ENCODE peak calls at places on chromosomes 6 and 20, in ten cellular contexts. B is stomach, L is Panc1, G is GM23338, N is HepG2, D is HL-60, J is HCT116, Y is sigmoid colon, U is suprapubic skin, Z is endothelial cell of umbilical vein. K is an unnamed sample.

GRCh38 chr6:153150767-153151440 is 19.8 kb upstream of the RGS17 start:
- DNase-seq in D (no peak), U (no peak), Z (no peak), L (no peak), B (peak), G (no peak), N (peak), Y (no peak), J (no peak), K (no peak)

GRCh38 chr6:40328376-40328987 is 258.7 kb downstream of the LRFN2 start:
- DNase-seq in N (no peak), B (peak), Y (no peak), U (no peak), L (no peak), D (no peak), G (peak), Z (no peak), J (peak), K (peak)

GRCh38 chr6:113855500-113856010 is 1.6 kb upstream of the MARCKS start:
- DNase-seq in J (no peak), Z (peak), N (no peak), Y (peak), L (no peak), G (peak), B (no peak), D (no peak), U (no peak), K (no peak)

GRCh38 chr6:41455818-41456217 is 90.4 kb upstream of the FOXP4 start:
- DNase-seq in N (no peak), Y (no peak), L (no peak), U (no peak), G (no peak), B (no peak), J (no peak), Z (no peak), D (no peak), K (no peak)

GRCh38 chr6:42423244-42423643 is 28.5 kb downstream of the TRERF1 start:
- DNase-seq in U (no peak), L (no peak), B (no peak), D (no peak), Z (no peak), N (no peak), J (no peak), Y (no peak), G (no peak), K (no peak)

GRCh38 chr20:31595654-31596411 is 9.3 kb upstream of the ID1 start:
- DNase-seq in N (peak), G (peak), L (no peak), Z (peak), Y (peak), U (peak), B (peak), J (peak), D (no peak), K (no peak)

GRCh38 chr20:62449951-62450815 is 22.8 kb upstream of the RBBP8NL start:
- DNase-seq in J (no peak), Y (no peak), N (no peak), Z (no peak), G (no peak), L (no peak), D (no peak), B (no peak), U (no peak), K (no peak)

GRCh38 chr6:52233975-52234823 is 10.1 kb downstream of the IL17F start:
- DNase-seq in G (peak), D (no peak), J (peak), L (peak), Z (peak), Y (no peak), N (peak), U (no peak), B (peak), K (no peak)

GRCh38 chr20:59571591-59572314 is 32.6 kb upstream of the PHACTR3 start:
- DNase-seq in N (peak), L (no peak), Y (peak), U (no peak), B (peak), J (peak), D (peak), G (peak), Z (peak), K (no peak)

GRCh38 chr6:111972714-111973678 is 80.9 kb upstream of the CCN6 start:
- DNase-seq in J (no peak), N (no peak), G (peak), B (no peak), L (peak), U (no peak), D (no peak), Z (peak), Y (peak), K (no peak)

GRCh38 chr6:57255451-57256181 is 33.5 kb upstream of the RAB23 start:
- DNase-seq in N (no peak), B (no peak), L (no peak), Z (no peak), D (no peak), U (no peak), G (no peak), J (no peak), Y (no peak), K (no peak)

GRCh38 chr20:33177866-33178265 is 9.9 kb downstream of the BPIFA2 start:
- DNase-seq in U (no peak), J (no peak), G (no peak), Y (no peak), B (no peak), N (no peak), L (no peak), D (no peak), Z (no peak), K (no peak)

GRCh38 chr6:147624946-147625515 is 116.5 kb downstream of the SAMD5 start:
- DNase-seq in U (no peak), N (no peak), J (no peak), D (no peak), G (no peak), Z (no peak), L (no peak), B (no peak), Y (no peak), K (no peak)

GRCh38 chr20:50373674-50374286 is 136.4 kb upstream of the PTPN1 start:
- DNase-seq in Y (no peak), L (no peak), D (no peak), U (no peak), B (no peak), J (no peak), N (no peak), G (peak), Z (no peak), K (no peak)

GRCh38 chr6:160439751-160440150 is 91.6 kb downstream of the SLC22A3 start:
- DNase-seq in B (no peak), U (no peak), Z (no peak), N (no peak), D (no peak), L (no peak), Y (no peak), G (peak), J (no peak), K (no peak)

GRCh38 chr6:73233048-73233447 is 7.8 kb upstream of the KHDC1L start:
- DNase-seq in J (no peak), G (no peak), B (no peak), N (no peak), Z (no peak), Y (no peak), D (no peak), L (no peak), U (no peak), K (no peak)

GRCh38 chr6:161407581-161407980 is 133.7 kb upstream of the AGPAT4 start:
- DNase-seq in N (peak), L (no peak), Z (no peak), Y (no peak), U (no peak), D (no peak), B (no peak), J (no peak), G (no peak), K (no peak)

GRCh38 chr6:52362443-52363221 is 681 bp downstream of the PAQR8 start:
- DNase-seq in L (no peak), Y (peak), B (peak), Z (peak), D (peak), U (peak), J (no peak), G (peak), N (no peak), K (no peak)

GRCh38 chr6:41344865-41345264 is 9.5 kb downstream of the NCR2 start:
- DNase-seq in G (no peak), L (no peak), D (no peak), N (no peak), B (no peak), Y (no peak), U (no peak), J (no peak), Z (no peak), K (no peak)

GRCh38 chr6:15303162-15303919 is 57.5 kb downstream of the JARID2 start:
- DNase-seq in G (no peak), J (no peak), Y (no peak), U (no peak), D (no peak), B (no peak), N (no peak), Z (no peak), L (no peak), K (no peak)

GRCh38 chr6:15304337-15305078 is 58.6 kb downstream of the JARID2 start:
- DNase-seq in Y (no peak), Z (no peak), N (no peak), L (no peak), G (no peak), B (no peak), J (no peak), U (no peak), D (no peak), K (no peak)

GRCh38 chr6:15305496-15305895 is 59.6 kb downstream of the JARID2 start:
- DNase-seq in U (no peak), G (no peak), B (no peak), J (no peak), Z (no peak), L (no peak), N (no peak), Y (no peak), D (no peak), K (no peak)

GRCh38 chr6:15305909-15306308 is 60.0 kb downstream of the JARID2 start:
- DNase-seq in U (no peak), Z (no peak), B (no peak), D (no peak), N (no peak), J (no peak), L (no peak), G (no peak), Y (no peak), K (no peak)

GRCh38 chr6:15303920-15304291 is 58.0 kb downstream of the JARID2 start:
- DNase-seq in N (no peak), L (no peak), G (no peak), Z (no peak), J (no peak), B (no peak), Y (no peak), D (no peak), U (no peak), K (no peak)
- TF ChIP-seq CTCF in N (no peak), L (no peak), G (no peak), Z (no peak), J (no peak), B (no peak), Y (no peak), D (no peak), U (no peak), K (no peak)

GRCh38 chr6:167673951-167674350 is 152.8 kb upstream of the AFDN start:
- DNase-seq in L (no peak), B (no peak), J (no peak), G (no peak), D (no peak), U (no peak), Z (no peak), Y (no peak), N (no peak), K (no peak)

GRCh38 chr6:167677422-167677789 is 149.3 kb upstream of the AFDN start:
- DNase-seq in B (no peak), Z (no peak), Y (no peak), D (no peak), U (no peak), N (no peak), J (no peak), G (no peak), L (no peak), K (no peak)

GRCh38 chr6:167678102-167679101 is 148.3 kb upstream of the AFDN start:
- DNase-seq in Z (peak), N (peak), Y (peak), L (no peak), B (peak), J (no peak), U (no peak), D (no peak), G (peak), K (no peak)

GRCh38 chr6:167676666-167677421 is 149.9 kb upstream of the AFDN start:
- DNase-seq in L (no peak), D (no peak), J (no peak), U (no peak), N (peak), B (no peak), Y (peak), G (peak), Z (peak), K (no peak)

GRCh38 chr6:167676000-167676665 is 150.6 kb upstream of the AFDN start:
- DNase-seq in D (no peak), L (no peak), N (peak), Z (peak), Y (peak), B (peak), J (no peak), G (no peak), U (no peak), K (no peak)
- TF ChIP-seq POLR2AphosphoS5 in D (no peak), L (no peak), N (peak), Z (no peak), Y (no peak), B (peak), J (no peak), G (no peak), U (no peak), K (no peak)

GRCh38 chr6:7914311-7914710 is 3.7 kb upstream of the TXNDC5 start:
- DNase-seq in B (no peak), L (no peak), G (no peak), N (no peak), J (no peak), D (no peak), Z (no peak), Y (no peak), U (no peak), K (no peak)

GRCh38 chr6:7918403-7918802 is 7.8 kb upstream of the TXNDC5 start:
- DNase-seq in J (no peak), D (no peak), U (no peak), N (no peak), Y (no peak), B (no peak), Z (no peak), G (no peak), L (no peak), K (no peak)

GRCh38 chr6:7914991-7915789 is 4.6 kb upstream of the TXNDC5 start:
- DNase-seq in Y (peak), B (no peak), N (no peak), D (peak), J (no peak), Z (peak), L (no peak), G (no peak), U (peak), K (no peak)

GRCh38 chr6:7917729-7918128 is 7.1 kb upstream of the TXNDC5 start:
- DNase-seq in Z (no peak), U (no peak), J (no peak), N (peak), L (no peak), B (no peak), D (no peak), G (no peak), Y (no peak), K (no peak)

DNA sequence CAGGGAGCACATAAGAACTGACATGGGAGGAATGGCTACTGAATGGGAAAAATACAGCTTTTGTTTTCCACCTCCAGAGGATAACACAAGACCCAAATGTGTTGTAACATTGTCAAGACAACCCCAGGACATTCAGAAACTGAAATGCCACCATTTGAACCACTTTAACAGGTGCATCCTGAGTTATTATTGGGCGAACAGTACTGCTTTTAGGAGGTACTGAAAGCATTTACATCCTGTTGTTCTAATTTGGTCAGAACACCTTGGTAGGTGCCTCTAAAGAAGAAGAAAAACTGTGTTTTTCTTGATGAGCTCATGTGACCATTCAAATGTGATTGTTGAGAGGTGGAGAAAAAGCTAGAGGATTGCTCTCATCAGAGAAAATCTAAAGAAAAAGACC is 6.4 kb upstream of the TXNDC5 start:
- DNase-seq in B (no peak), J (no peak), D (no peak), U (no peak), L (no peak), G (no peak), Y (no peak), Z (no peak), N (no peak), K (no peak)
- TF ChIP-seq CTCF in B (no peak), J (no peak), D (no peak), U (no peak), L (no peak), G (no peak), Y (no peak), Z (no peak), N (no peak), K (no peak)

GRCh38 chr20:46013826-46014516 is 5.3 kb downstream of the MMP9 start:
- DNase-seq in B (peak), Y (no peak), Z (peak), L (no peak), D (no peak), N (peak), U (no peak), G (peak), J (peak), K (no peak)
- TF ChIP-seq POLR2AphosphoS5 in B (no peak), Y (no peak), Z (no peak), L (no peak), D (no peak), N (no peak), U (no peak), G (peak), J (no peak), K (no peak)

DNA sequence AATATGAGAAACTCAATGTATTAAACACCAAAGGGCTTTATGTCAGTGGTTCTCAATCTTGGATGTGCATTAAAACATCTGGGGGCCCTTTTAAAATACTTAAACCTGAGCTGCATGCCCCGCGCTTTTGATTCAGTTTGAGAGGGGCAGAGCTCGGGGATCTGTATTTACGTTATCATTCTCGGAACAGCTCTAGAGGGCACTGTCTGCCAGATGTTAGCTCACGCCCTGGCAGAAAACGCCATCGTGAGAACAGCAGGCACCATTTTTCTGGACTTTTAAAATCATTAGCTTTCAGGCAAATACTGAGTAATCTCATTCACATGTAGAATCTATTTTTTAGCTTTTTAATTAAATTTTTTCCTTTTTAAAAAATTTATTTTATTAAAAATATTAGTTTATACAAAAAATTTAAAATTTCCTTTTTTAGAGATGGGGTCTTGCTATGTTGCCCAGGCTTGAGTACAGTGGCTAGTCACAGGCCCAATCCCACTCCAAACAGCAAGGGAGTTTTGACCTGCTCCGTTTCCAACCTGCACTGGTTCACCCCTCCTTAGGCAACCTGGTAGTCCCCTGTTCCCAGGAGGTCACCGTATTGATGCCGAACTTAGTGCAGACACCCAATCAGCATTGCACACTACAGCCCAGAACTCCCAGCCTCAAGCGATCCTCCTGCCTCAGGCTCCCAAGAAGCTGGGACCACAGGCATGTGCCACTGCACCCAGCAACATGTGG is 30.0 kb upstream of the ZNF133 start:
- DNase-seq in Z (no peak), L (no peak), Y (no peak), G (peak), B (no peak), J (no peak), D (no peak), N (peak), U (no peak), K (no peak)
- TF ChIP-seq CTCF in Z (no peak), L (peak), Y (no peak), G (peak), B (no peak), J (no peak), D (no peak), N (peak), U (no peak), K (no peak)